ENCODE peak calls at places on chromosomes 13 and 19, in five cellular contexts. J is epithelial cell of prostate, Y is thoracic aorta, X is progenitor cell of endocrine pancreas, H is amygdala. D is an unnamed sample.

GRCh38 chr13:46749951-46750350 is 47.0 kb downstream of the ESD start:
- DNase-seq in Y (no peak), J (no peak), X (no peak), H (no peak), D (no peak)

GRCh38 chr19:12655546-12655945 is 11.0 kb downstream of the MAN2B1 start:
- DNase-seq in H (no peak), X (no peak), Y (no peak), J (no peak), D (no peak)

GRCh38 chr19:45498411-45499195 is at the start of gene PPM1N:
- DNase-seq in H (no peak), X (no peak), Y (no peak), J (no peak), D (peak)

GRCh38 chr13:66036024-66036614 is 1194.0 kb downstream of the PCDH9 start:
- DNase-seq in Y (no peak), J (no peak), H (no peak), X (no peak), D (no peak)

GRCh38 chr19:50820549-50821247 is 2.9 kb downstream of the KLK1 start:
- DNase-seq in Y (no peak), X (no peak), J (no peak), H (no peak), D (no peak)

GRCh38 chr19:33301011-33301899 is 1.1 kb downstream of the CEBPA start:
- DNase-seq in H (no peak), X (no peak), J (no peak), Y (no peak), D (no peak)

GRCh38 chr13:75762967-75763366 is 126.8 kb downstream of the LMO7 start:
- DNase-seq in X (no peak), J (no peak), Y (no peak), H (no peak), D (no peak)

GRCh38 chr13:40933508-40933907 is 85.6 kb downstream of the ELF1 start:
- DNase-seq in X (no peak), Y (no peak), J (no peak), H (no peak), D (no peak)

GRCh38 chr19:7975037-7975436 is 30.4 kb downstream of the ELAVL1 start:
- DNase-seq in J (no peak), X (no peak), H (peak), Y (no peak), D (no peak)

GRCh38 chr19:33767898-33768413 is 28.7 kb upstream of the KCTD15 start:
- DNase-seq in X (peak), Y (no peak), H (no peak), J (no peak), D (no peak)

GRCh38 chr13:113740286-113740556 is 18.8 kb upstream of the TMEM255B start:
- DNase-seq in X (no peak), J (no peak), Y (no peak), H (no peak), D (no peak)

GRCh38 chr13:114020750-114021463 is 47.0 kb upstream of the C13orf46 start:
- DNase-seq in J (no peak), X (no peak), H (no peak), Y (no peak), D (no peak)

GRCh38 chr13:106415427-106415826 is 120.0 kb downstream of the EFNB2 start:
- DNase-seq in X (no peak), Y (no peak), J (no peak), H (no peak), D (no peak)

GRCh38 chr13:49669735-49670309 is 21.5 kb downstream of the EBPL start:
- DNase-seq in X (peak), J (no peak), Y (no peak), H (peak), D (peak)

GRCh38 chr19:41265376-41266153 is 1.4 kb downstream of the HNRNPUL1 start:
- DNase-seq in H (no peak), X (no peak), J (no peak), Y (no peak), D (no peak)

GRCh38 chr19:43700368-43701015 is 15.4 kb upstream of the IRGC start:
- DNase-seq in X (no peak), J (no peak), H (peak), Y (no peak), D (peak)

GRCh38 chr13:27053235-27053884 is 118.3 kb downstream of the USP12 start:
- DNase-seq in J (no peak), H (no peak), Y (no peak), X (no peak), D (no peak)

GRCh38 chr19:16022251-16022650 is 54.0 kb upstream of the TPM4 start:
- DNase-seq in Y (no peak), X (no peak), J (no peak), H (no peak), D (no peak)

GRCh38 chr13:23748591-23748990 is 140.6 kb downstream of the MIPEP start:
- DNase-seq in H (no peak), Y (no peak), J (no peak), X (no peak), D (no peak)

GRCh38 chr19:37778613-37779138 is 710 bp downstream of the ZNF573 start:
- DNase-seq in J (no peak), Y (no peak), H (no peak), X (no peak), D (peak)

GRCh38 chr19:31976775-31977536 is 368.5 kb upstream of the ZNF507 start:
- DNase-seq in J (no peak), X (no peak), Y (no peak), H (no peak), D (no peak)

GRCh38 chr19:1929051-1929742 is 11.8 kb upstream of the CSNK1G2 start:
- DNase-seq in H (peak), J (no peak), Y (no peak), X (peak), D (peak)

GRCh38 chr19:53868091-53868891 is 608 bp downstream of the MYADM start:
- DNase-seq in X (no peak), J (no peak), Y (no peak), H (peak), D (peak)

GRCh38 chr19:50607874-50608785 is 31.6 kb downstream of the SYT3 start:
- DNase-seq in H (peak), Y (no peak), J (no peak), X (peak), D (peak)

GRCh38 chr13:59914556-59914955 is 249.2 kb downstream of the DIAPH3 start:
- DNase-seq in J (no peak), Y (no peak), H (no peak), X (no peak), D (no peak)

D was measured in frontal cortex.